ENCODE peak calls at places on chromosomes 13 and 19, in nine cellular contexts. J is heart right ventricle, B is left ventricle myocardium inferior, I is aorta, G is SK-N-SH, R is hepatocyte, C is fibroblast of lung, P is ovary, X is uterus. U is an unnamed sample.

GRCh38 chr13:59823495-59823894 is 340.2 kb downstream of the DIAPH3 start:
- DNase-seq in J (no peak), B (no peak), I (no peak), G (no peak), R (no peak), C (peak; percentile 38), P (no peak), X (no peak), U (no peak)

GRCh38 chr19:7913652-7914051 is 978 bp upstream of the TGFBR3L start:
- DNase-seq in J (no peak), B (no peak), I (no peak), G (no peak), R (no peak), C (no peak), P (no peak), X (no peak), U (no peak)

GRCh38 chr19:16134510-16134909 is 9.0 kb upstream of the HSH2D start:
- DNase-seq in J (no peak), B (no peak), I (no peak), G (no peak), R (no peak), C (no peak), P (no peak), X (no peak), U (no peak)

GRCh38 chr13:72290962-72291681 is 424.1 kb upstream of the DACH1 start:
- DNase-seq in J (no peak), B (no peak), I (no peak), G (no peak), R (no peak), C (peak; percentile 30), P (no peak), X (no peak), U (no peak)

GRCh38 chr13:27309401-27309958 is 38.9 kb downstream of the RASL11A start:
- DNase-seq in J (no peak), B (no peak), I (no peak), G (no peak), R (no peak), C (no peak), P (no peak), X (no peak), U (no peak)

GRCh38 chr19:49327878-49328544 is 3.0 kb upstream of the SLC6A16 start:
- DNase-seq in J (no peak), B (no peak), I (no peak), G (no peak), R (no peak), C (peak; percentile 20), P (no peak), X (no peak), U (no peak)

GRCh38 chr13:27926644-27927434 is 7.0 kb downstream of the PDX1 start:
- DNase-seq in J (no peak), B (no peak), I (no peak), G (no peak), R (no peak), C (no peak), P (no peak), X (no peak), U (no peak)

GRCh38 chr19:11322269-11323024 is 17.0 kb downstream of the RAB3D start:
- DNase-seq in J (no peak), B (no peak), I (no peak), G (no peak), R (no peak), C (no peak), P (no peak), X (no peak), U (peak; percentile 9)

GRCh38 chr13:46486270-46486669 is 66.7 kb upstream of the LRCH1 start:
- DNase-seq in J (no peak), B (no peak), I (no peak), G (no peak), R (no peak), C (no peak), P (no peak), X (no peak), U (no peak)

GRCh38 chr13:46479691-46480090 is 73.3 kb upstream of the LRCH1 start:
- DNase-seq in J (no peak), B (no peak), I (no peak), G (no peak), R (no peak), C (no peak), P (no peak), X (no peak), U (no peak)

GRCh38 chr13:46480131-46480530 is 72.8 kb upstream of the LRCH1 start:
- DNase-seq in J (no peak), B (no peak), I (no peak), G (no peak), R (no peak), C (no peak), P (no peak), X (no peak), U (no peak)

GRCh38 chr13:46487748-46488147 is 65.2 kb upstream of the LRCH1 start:
- DNase-seq in J (no peak), B (no peak), I (no peak), G (no peak), R (no peak), C (no peak), P (no peak), X (no peak), U (no peak)

GRCh38 chr13:46484561-46484960 is 68.4 kb upstream of the LRCH1 start:
- DNase-seq in J (no peak), B (no peak), I (no peak), G (no peak), R (no peak), C (peak; percentile 37), P (no peak), X (no peak), U (no peak)
- H3K4me1 ChIP-seq in J (no peaks in the 10 kb centered on the region), B (no peaks in the 10 kb centered on the region), I (no peaks in the 10 kb centered on the region), G (peaks cover 9% of the 10 kb centered on the region), R (peaks cover 5% of the 10 kb centered on the region), C (peaks cover 2% of the 10 kb centered on the region), P (no peaks in the 10 kb centered on the region), X (no peaks in the 10 kb centered on the region), U (no peaks in the 10 kb centered on the region)

DNA sequence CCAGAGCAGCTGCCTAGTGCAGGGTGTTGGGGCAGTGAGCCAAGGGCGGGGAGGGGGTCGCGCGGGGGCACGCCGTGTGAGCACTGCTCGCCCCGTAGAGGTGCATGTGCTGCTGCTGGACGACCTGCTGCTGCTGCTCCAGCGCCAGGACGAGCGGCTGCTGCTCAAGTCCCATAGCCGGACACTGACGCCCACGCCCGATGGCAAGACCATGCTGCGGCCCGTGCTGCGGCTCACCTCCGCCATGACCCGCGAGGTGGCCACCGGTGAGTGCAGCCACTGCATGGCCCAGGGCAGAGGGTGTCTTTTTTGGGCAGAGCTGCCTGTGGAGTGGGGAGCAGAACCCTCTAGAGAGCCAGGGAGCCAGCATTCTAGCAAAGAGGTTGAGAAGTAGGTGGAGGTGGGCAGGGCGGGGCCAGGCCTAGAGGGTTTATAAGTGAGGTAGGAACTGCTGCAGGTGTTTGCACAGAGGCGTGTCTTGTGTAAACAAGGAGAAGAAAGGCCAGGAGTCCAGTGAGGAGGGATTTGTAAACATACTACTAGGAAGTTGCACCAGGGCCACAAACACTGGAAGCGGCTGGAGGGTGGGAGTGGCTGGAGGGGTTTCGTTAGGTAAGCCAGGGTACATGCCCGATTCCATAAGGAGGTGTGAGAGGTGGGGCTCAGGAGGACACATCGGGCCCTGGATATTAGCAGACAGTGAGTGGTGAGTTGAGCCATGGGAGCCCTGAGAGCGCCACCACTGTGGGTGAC is 21.3 kb downstream of the ARHGEF1 start:
- DNase-seq in J (no peak), B (no peak), I (no peak), G (no peak), R (peak; percentile 88), C (no peak), P (no peak), X (no peak), U (no peak)
- H3K27ac ChIP-seq in J (no peak overlapping the region), B (no peak overlapping the region), I (no peak overlapping the region), G (no peak overlapping the region), R (peak overlapping the region; percentile 85), C (no peak overlapping the region), P (no peak overlapping the region), X (no peak overlapping the region), U (no peak overlapping the region)

GRCh38 chr19:18464646-18465045 is 26.7 kb upstream of the ISYNA1 start:
- DNase-seq in J (peak; percentile 88), B (peak; percentile 83), I (peak; percentile 86), G (no peak), R (peak; percentile 72), C (peak; percentile 98), P (peak; percentile 82), X (peak; percentile 83), U (peak; percentile 94)

GRCh38 chr19:18465964-18466339 is 28.0 kb upstream of the ISYNA1 start:
- DNase-seq in J (no peak), B (no peak), I (no peak), G (no peak), R (no peak), C (no peak), P (no peak), X (no peak), U (no peak)

GRCh38 chr19:18467978-18468377 is 30.0 kb upstream of the ISYNA1 start:
- DNase-seq in J (no peak), B (no peak), I (no peak), G (no peak), R (no peak), C (no peak), P (no peak), X (no peak), U (no peak)

GRCh38 chr19:18466354-18466753 is 28.4 kb upstream of the ISYNA1 start:
- DNase-seq in J (no peak), B (no peak), I (no peak), G (no peak), R (no peak), C (no peak), P (no peak), X (no peak), U (no peak)

DNA sequence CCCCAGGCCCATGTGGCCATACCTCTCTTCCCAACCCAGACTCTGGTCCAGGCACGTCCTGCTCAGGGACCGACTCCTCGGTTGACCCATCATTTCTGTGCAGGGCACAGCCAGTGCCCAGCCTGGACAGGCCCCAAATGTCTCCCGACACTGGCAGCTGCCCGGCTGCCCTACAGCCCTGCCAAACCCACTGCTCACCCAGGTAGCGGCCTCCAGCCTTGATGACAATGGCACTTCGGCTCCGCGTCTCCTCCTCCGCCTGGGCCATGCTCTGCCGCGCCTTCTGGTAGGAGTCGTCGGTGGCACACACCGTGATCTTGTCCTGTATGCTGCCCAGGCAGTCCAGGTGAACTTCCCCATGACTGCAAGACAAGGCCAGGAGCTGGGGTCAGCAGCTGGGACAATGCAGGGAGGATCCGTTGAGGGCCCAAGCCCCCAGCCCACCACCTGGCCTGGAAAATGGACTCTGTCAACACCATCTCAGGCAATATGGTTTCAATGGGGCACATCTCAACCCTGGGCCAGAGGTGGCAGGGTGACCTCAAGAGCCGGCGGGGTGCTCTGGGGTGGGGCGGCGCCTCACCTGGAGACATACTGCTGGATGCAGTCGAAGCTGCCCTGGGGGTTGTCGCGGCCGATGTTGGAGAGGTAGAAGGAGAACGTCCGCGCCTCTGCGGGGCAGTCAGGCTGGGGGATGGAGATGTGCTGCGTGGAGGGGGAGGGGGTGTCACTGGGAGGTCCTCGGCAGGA is 27.5 kb upstream of the ISYNA1 start:
- DNase-seq in J (no peak), B (no peak), I (no peak), G (no peak), R (no peak), C (no peak), P (no peak), X (no peak), U (no peak)
- H3K4me1 ChIP-seq in J (peaks cover 86% of the 10 kb centered on the region), B (peaks cover 81% of the 10 kb centered on the region), I (no peaks in the 10 kb centered on the region), G (peaks cover 5% of the 10 kb centered on the region), R (peaks cover 26% of the 10 kb centered on the region), C (peaks cover 35% of the 10 kb centered on the region), P (peaks cover 37% of the 10 kb centered on the region), X (peaks cover 13% of the 10 kb centered on the region), U (peaks cover 55% of the 10 kb centered on the region)

DNA sequence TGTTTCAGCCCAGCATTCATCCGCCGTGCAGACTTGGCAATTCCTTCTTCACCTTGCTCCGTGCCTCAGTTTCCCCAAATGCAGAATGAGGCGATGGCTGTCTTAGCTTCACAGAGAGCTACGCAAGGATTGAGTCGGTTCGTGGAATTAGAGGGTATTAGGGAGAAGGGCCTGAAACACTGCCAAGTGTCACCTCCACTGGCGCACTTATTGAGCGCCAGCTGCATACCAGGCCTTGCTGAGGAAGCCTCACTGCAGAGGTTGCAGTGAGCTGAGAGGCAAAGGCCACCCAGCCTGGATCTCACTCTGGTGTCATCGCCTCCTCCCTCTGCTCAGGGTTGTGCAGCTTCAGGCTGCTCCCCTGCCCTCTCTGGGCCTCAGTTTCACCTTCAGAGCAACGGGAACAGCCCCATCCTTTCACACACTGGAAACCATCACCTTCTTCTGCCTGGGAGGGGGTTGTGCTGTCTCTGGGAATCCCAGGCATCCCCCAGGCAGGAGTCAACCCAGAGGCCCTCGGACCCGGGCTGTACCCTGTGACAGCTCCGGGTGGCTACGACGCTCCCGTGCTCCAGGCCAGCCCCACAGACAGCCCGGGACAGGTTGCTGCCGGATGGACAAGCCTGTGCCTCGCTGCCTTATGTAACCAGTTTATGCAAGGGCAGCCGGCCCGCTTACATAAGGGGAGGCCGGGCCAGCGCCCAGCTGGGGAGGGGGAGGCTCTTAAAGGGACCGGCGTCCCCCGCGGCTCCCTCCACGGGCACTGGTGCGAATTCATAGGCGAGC is 31.9 kb downstream of the NFIC start:
- DNase-seq in J (peak; percentile 82), B (peak; percentile 84), I (peak; percentile 83), G (no peak), R (peak; percentile 62), C (peak; percentile 55), P (peak; percentile 86), X (peak; percentile 85), U (peak; percentile 92)
- H3K27ac ChIP-seq in J (peak overlapping the region; percentile 100), B (peak overlapping the region; percentile 100), I (no peak overlapping the region), G (no peak overlapping the region), R (no peak overlapping the region), C (peak overlapping the region; percentile 39), P (peak overlapping the region; percentile 96), X (peak overlapping the region; percentile 98), U (peak overlapping the region; percentile 83)

U was measured in thyroid gland.